ENCODE peak calls at places on chromosomes 13 and 19, in seven cellular contexts. F is astrocyte, D is PC-3, C is Karpas-422, I is SK-N-SH, K is HepG2, H is OCI-LY7. P is an unnamed sample.

GRCh38 chr13:102999498-102999897 is 66.7 kb downstream of the SLC10A2 start:
- DNase-seq in H (peak; percentile 19), F (no peak), D (no peak), K (no peak), I (no peak), C (no peak), P (no peak)

GRCh38 chr19:12965017-12965811 is 4.2 kb upstream of the DAND5 start:
- DNase-seq in I (peak; percentile 89), C (peak; percentile 90), D (peak; percentile 89), K (peak; percentile 72), H (peak; percentile 85), F (no peak), P (peak; percentile 89)

GRCh38 chr19:48735031-48735615 is 5.3 kb downstream of the RASIP1 start:
- DNase-seq in H (no peak), F (peak; percentile 14), I (no peak), K (no peak), D (no peak), C (no peak), P (no peak)

GRCh38 chr13:112981361-112981905 is 12.4 kb downstream of the MCF2L start:
- DNase-seq in H (no peak), D (no peak), K (no peak), F (no peak), C (no peak), I (no peak), P (no peak)

GRCh38 chr19:2355168-2356035 is 4.7 kb upstream of the TMPRSS9 start:
- DNase-seq in K (no peak), F (no peak), H (no peak), I (no peak), D (no peak), C (no peak), P (peak; percentile 18)

GRCh38 chr19:41321600-41322270 is 11.8 kb downstream of the CCDC97 start:
- DNase-seq in K (peak; percentile 82), C (peak; percentile 60), D (peak; percentile 41), H (peak; percentile 40), F (peak; percentile 80), I (peak; percentile 90), P (no peak)

GRCh38 chr13:72170571-72170970 is 303.6 kb upstream of the DACH1 start:
- DNase-seq in C (no peak), H (no peak), K (no peak), I (no peak), F (no peak), D (no peak), P (no peak)

GRCh38 chr13:99065250-99066015 is 87.6 kb upstream of the DOCK9 start:
- DNase-seq in K (no peak), F (no peak), D (no peak), H (no peak), C (no peak), I (no peak), P (no peak)

GRCh38 chr19:49106648-49107135 is 7.5 kb upstream of the LIN7B start:
- DNase-seq in H (peak; percentile 73), F (no peak), D (peak; percentile 57), C (peak; percentile 93), K (peak; percentile 59), I (peak; percentile 80), P (peak; percentile 69)

DNA sequence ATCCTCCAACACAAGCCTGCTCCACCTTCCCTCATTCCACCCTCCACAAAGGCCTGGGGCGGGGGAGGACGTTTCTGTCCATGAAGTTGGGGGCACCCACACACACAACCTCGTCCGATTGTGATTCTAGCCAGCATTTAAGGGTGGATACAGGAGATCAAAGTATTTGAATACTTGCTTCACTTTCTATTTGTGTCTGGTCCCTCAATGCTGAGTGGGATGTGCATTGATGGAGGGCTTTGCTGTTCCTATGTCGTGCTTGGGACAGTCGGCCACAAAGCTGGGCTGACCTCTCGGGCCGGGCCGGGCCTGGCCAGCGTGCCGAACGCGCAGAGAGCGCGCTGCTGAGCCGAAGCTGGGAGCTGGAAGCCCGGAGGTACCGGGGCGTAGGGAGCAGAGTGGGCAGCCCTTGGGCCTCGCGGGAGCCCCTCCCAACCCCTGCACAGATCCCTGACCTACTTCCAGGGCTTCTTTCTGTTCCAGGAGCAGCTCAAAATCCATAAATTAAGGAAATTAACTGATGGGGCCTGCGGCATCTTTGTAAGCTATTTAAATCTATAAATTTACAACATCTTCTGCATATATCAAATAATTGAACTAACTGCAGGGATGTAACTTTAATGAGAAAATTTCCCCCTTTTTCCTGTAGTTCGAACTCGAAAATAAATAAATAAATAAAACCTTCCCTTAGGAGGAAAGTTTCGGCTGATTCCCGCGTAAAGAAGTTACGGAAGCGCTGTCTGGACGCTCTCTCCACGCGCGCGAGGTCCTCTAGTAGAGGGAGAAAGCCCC is 1.9 kb upstream of the KCTD15 start:
- DNase-seq in C (no peak), K (no peak), I (peak; percentile 73), F (no peak), H (no peak), D (no peak), P (no peak)
- H3K4me3 ChIP-seq in C (no peak overlapping the region), K (peak overlapping the region; percentile 74), I (peak overlapping the region; percentile 69), F (peak overlapping the region; percentile 63), H (peak overlapping the region; percentile 87), D (peak overlapping the region; percentile 74), P (no peak overlapping the region)

GRCh38 chr19:38190061-38190460 is 34.0 kb downstream of the DPF1 start:
- DNase-seq in C (no peak), K (no peak), H (no peak), F (no peak), I (no peak), D (no peak), P (no peak)
- H3K4me2 ChIP-seq in C (no peak overlapping the region), K (no peak overlapping the region), H (no peak overlapping the region), F (no peak overlapping the region), I (no peak overlapping the region), D (no peak overlapping the region), P (no peak overlapping the region)

DNA sequence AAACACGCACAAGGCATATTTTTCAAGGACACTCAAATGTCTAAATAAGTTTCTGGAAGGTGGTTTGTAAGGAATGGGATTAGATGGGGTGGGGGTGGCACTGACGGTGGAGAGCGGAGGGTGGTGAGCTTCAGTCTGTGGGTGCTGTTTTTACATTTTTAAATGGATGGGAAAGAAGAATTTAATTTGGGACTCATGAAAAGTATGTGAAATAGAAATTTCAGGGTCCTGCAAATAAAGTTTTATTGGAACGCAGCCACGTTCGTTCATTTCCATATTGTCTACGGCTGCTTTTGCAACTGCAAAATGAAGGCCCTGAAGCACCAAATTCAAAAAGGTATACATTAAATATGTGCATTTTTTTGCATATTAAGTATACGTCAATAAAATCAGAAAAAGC is 9.9 kb downstream of the KANK2 start:
- DNase-seq in I (no peak), D (no peak), H (no peak), C (no peak), K (no peak), F (no peak), P (no peak)
- H2AFZ ChIP-seq in I (no peak overlapping the region), D (no peak overlapping the region), H (no peak overlapping the region), C (no peak overlapping the region), K (no peak overlapping the region), F (no peak overlapping the region), P (no peak overlapping the region)

DNA sequence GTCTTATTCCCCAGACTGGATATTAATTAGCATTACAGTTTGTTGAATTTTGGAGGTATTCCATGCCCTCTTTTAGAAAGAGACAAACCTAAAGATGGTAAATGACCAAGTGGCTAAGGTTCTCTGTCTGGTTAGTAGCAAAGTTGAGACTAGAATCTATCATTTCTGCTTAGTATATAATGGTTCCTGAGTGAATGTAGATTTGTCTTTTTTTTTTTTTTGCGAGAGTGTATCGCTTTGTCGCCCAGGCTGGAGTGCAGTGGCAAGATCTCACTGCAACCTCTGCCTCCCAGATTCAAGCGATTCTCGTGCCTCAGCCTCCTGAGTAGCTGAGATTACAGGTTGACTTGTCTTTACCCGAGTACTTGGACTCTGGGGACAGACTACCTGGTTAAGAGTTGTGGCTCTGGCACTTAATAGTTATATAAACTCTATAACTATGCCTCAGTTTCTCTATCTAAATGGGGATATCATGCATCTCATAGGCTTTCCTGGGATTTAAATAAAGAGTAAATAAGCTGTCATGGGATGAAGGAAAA is 2.7 kb downstream of the NAA16 start:
- DNase-seq in D (no peak), I (no peak), K (no peak), C (no peak), H (no peak), F (no peak), P (no peak)
- H3K4me3 ChIP-seq in D (peak overlapping the region; percentile 89), I (peak overlapping the region; percentile 88), K (peak overlapping the region; percentile 98), C (peak overlapping the region; percentile 84), H (peak overlapping the region; percentile 79), F (no peak overlapping the region), P (peak overlapping the region; percentile 78)

GRCh38 chr13:64371461-64371860 is 2858.7 kb downstream of the PCDH9 start:
- DNase-seq in F (no peak), I (no peak), H (no peak), K (no peak), C (no peak), D (no peak), P (no peak)
- H3K4me2 ChIP-seq in F (no peak overlapping the region), I (no peak overlapping the region), H (no peak overlapping the region), K (no peak overlapping the region), C (no peak overlapping the region), D (no peak overlapping the region), P (no peak overlapping the region)

GRCh38 chr13:89432997-89433396 is 1761.8 kb downstream of the SLITRK5 start:
- DNase-seq in F (peak; percentile 1), D (no peak), C (no peak), H (no peak), K (no peak), I (no peak), P (no peak)
- H2AFZ ChIP-seq in F (no peak overlapping the region), D (no peak overlapping the region), C (peak overlapping the region; percentile 3), H (no peak overlapping the region), K (no peak overlapping the region), I (no peak overlapping the region), P (no peak overlapping the region)

DNA sequence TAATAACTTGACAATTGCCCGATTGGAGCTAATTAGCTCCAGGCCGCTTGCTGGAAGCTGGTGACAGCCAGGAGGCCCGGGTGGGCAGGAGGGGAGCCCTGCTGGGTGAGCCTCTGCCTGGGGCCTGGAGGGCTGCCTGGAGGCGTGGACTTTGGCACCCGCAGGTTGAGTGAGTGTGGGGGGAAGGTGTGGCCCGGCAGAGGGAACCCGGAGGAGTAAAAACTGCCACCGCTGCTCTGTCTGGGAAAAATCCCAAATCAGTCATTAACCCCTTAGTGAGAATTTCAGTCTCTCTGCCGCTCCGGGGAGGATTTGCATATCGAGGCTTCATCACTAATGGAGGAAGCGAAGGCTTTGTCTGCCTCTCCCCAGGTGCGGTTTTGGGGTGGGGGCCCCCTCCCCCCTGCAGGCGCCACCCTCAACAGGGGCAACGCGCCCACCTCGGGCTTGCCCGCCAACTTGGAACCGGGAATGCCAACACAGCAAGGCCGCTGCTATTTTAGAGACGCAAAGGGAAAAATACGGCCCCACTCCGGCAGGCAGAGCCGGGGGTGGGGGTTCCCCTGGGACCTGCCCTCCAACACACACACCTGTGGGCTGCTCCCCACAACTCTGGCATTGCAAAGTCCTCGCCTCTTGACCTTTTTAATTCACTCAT is 6.2 kb downstream of the EFNA2 start:
- DNase-seq in C (peak; percentile 63), F (no peak), D (no peak), K (no peak), I (no peak), H (peak; percentile 13), P (no peak)
- H3K4me3 ChIP-seq in C (peak overlapping the region; percentile 36), F (no peak overlapping the region), D (no peak overlapping the region), K (peak overlapping the region; percentile 25), I (no peak overlapping the region), H (peak overlapping the region; percentile 41), P (no peak overlapping the region)